ENCODE peak calls at places on chromosome 3, in seven cellular contexts. W is dorsolateral prefrontal cortex; K is activated T-helper 1 cell treated with Interleukin-2 at 50 U/mL for 16 hours; N is midbrain; B is stimulated activated CD8-positive, alpha-beta memory T cell treated with anti-CD3 and anti-CD28 coated beads, Interleukin-7, amount 100 ng/mL, for 1 hour; R is T-helper 2 cell treated with Interferon-gamma antibody and Interleukin-4, amounts not matched to agents 5 μg/mL and 100 μg/mL, for 36 hours; X is spleen. J is an unnamed sample.

GRCh38 chr3:187274977-187275338 is 16.6 kb downstream of the MASP1 start:
- DNase-seq in W (no peak), K (no peak), N (peak), B (no peak), R (no peak), X (no peak), J (peak)

GRCh38 chr3:13565581-13566461 is 16.9 kb downstream of the FBLN2 start:
- DNase-seq in W (no peak), K (no peak), N (no peak), B (no peak), R (no peak), X (no peak), J (no peak)

GRCh38 chr3:64832098-64832497 is 144.3 kb upstream of the ADAMTS9 start:
- DNase-seq in W (no peak), K (no peak), N (peak), B (no peak), R (no peak), X (no peak), J (peak)

GRCh38 chr3:170055209-170055608 is 17.4 kb downstream of the GPR160 start:
- DNase-seq in W (no peak), K (no peak), N (no peak), B (no peak), R (peak), X (no peak), J (no peak)

GRCh38 chr3:69090021-69090420 is 5.3 kb downstream of the ARL6IP5 start:
- DNase-seq in W (no peak), K (no peak), N (no peak), B (no peak), R (no peak), X (no peak), J (no peak)

GRCh38 chr3:45858809-45859543 is 17.1 kb upstream of the LZTFL1 start:
- DNase-seq in W (no peak), K (no peak), N (no peak), B (no peak), R (no peak), X (no peak), J (no peak)

GRCh38 chr3:180036678-180037455 is at the start of gene PEX5L:
- DNase-seq in W (peak), K (no peak), N (peak), B (no peak), R (peak), X (peak), J (peak)

GRCh38 chr3:181726351-181727121 is 14.8 kb downstream of the SOX2 start:
- DNase-seq in W (no peak), K (no peak), N (no peak), B (no peak), R (no peak), X (no peak), J (peak)

GRCh38 chr3:31038086-31038737 is 143.8 kb upstream of the GADL1 start:
- DNase-seq in W (no peak), K (no peak), N (no peak), B (no peak), R (no peak), X (no peak), J (no peak)

GRCh38 chr3:42118762-42119361 is 27.7 kb downstream of the TRAK1 start:
- DNase-seq in W (no peak), K (no peak), N (peak), B (no peak), R (no peak), X (no peak), J (peak)

GRCh38 chr3:123129532-123129931 is 62.7 kb downstream of the PDIA5 start:
- DNase-seq in W (no peak), K (no peak), N (no peak), B (no peak), R (no peak), X (peak), J (no peak)

GRCh38 chr3:184323696-184324095 is 9.3 kb downstream of the EIF4G1 start:
- DNase-seq in W (no peak), K (no peak), N (no peak), B (no peak), R (no peak), X (no peak), J (no peak)

GRCh38 chr3:156382458-156383346 is 172.2 kb downstream of the SSR3 start:
- DNase-seq in W (no peak), K (no peak), N (no peak), B (no peak), R (no peak), X (no peak), J (no peak)

GRCh38 chr3:42638339-42638842 is 15.1 kb upstream of the ZBTB47 start:
- DNase-seq in W (no peak), K (no peak), N (no peak), B (no peak), R (peak), X (no peak), J (no peak)

GRCh38 chr3:12716605-12717121 is 42.4 kb downstream of the TMEM40 start:
- DNase-seq in W (no peak), K (no peak), N (no peak), B (no peak), R (no peak), X (no peak), J (no peak)

J was measured in Ammon's horn.